ENCODE peak calls at places on chromosomes 12 and 14, in seven cellular contexts. S, O, J, G, U, I and F are unnamed samples.

GRCh38 chr12:47986266-47986610 is 18.0 kb downstream of the COL2A1 start:
- DNase-seq in J (no peak), I (no peak), U (no peak), O (no peak), S (no peak), G (no peak), F (no peak)

GRCh38 chr12:56955631-56956256 is 1.7 kb downstream of the RDH16 start:
- DNase-seq in J (no peak), S (no peak), U (no peak), O (no peak), G (no peak), I (no peak), F (no peak)

GRCh38 chr14:105495101-105495989 is 4.3 kb downstream of the TEDC1 start:
- DNase-seq in J (no peak), G (no peak), O (no peak), S (peak), I (peak), U (peak), F (no peak)

GRCh38 chr12:45660330-45660729 is 69.2 kb upstream of the ARID2 start:
- DNase-seq in G (no peak), S (no peak), I (peak), U (no peak), J (no peak), O (peak), F (no peak)

GRCh38 chr14:72097173-72097783 is 165.0 kb downstream of the RGS6 start:
- DNase-seq in G (no peak), I (no peak), U (no peak), J (no peak), O (no peak), S (no peak), F (no peak)

GRCh38 chr12:113788020-113788856 is 177.9 kb downstream of the RBM19 start:
- DNase-seq in J (no peak), O (peak), G (no peak), S (no peak), I (no peak), U (no peak), F (no peak)

GRCh38 chr12:55068416-55069010 is 48.7 kb downstream of the NEUROD4 start:
- DNase-seq in O (peak), U (no peak), J (peak), G (peak), S (no peak), I (no peak), F (no peak)

GRCh38 chr12:113479578-113480335 is 8.1 kb upstream of the LHX5 start:
- DNase-seq in I (no peak), S (no peak), U (no peak), O (peak), J (no peak), G (peak), F (no peak)

DNA sequence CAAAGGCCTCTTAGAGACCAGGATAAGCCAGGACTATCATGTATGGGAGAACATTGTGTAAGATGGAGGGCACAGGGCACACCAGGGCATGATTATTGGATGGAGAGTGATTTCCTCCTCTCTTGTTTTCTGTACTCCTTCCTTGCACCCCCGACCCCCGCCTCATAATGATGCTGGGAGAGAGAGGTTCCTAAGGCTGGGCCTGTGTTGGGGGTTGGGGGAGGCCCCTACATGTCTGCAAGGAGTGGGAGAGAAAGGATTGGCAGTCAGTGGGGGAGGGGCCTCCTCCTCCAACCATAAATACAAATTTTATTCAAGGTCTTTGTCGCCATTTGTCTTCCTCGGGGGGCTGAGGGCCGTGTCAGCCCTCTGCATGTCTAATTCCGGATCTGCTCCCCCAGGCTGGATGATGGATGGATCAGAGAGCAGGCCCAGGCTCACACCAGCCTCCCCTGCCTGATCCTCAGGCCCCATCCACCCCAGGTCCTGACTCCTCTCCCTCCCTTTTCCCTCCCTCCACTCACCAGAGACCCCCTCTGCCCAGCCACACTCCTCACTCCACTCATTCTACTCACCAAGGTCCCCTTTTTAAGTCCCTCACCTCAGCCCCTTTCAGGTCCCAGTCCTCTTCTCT is 2.0 kb upstream of the C1QL4 start:
- DNase-seq in G (no peak), O (no peak), J (no peak), U (peak), I (peak), S (peak), F (no peak)
- TF ChIP-seq CTCF in G (no peak), O (no peak), J (no peak), U (no peak), I (no peak), S (no peak), F (no peak)

GRCh38 chr12:14785568-14785967 is 17.7 kb downstream of the WBP11 start:
- DNase-seq in S (no peak), I (no peak), G (no peak), J (no peak), O (no peak), U (no peak), F (no peak)

GRCh38 chr12:14782756-14783155 is 20.5 kb downstream of the WBP11 start:
- DNase-seq in G (no peak), S (no peak), J (no peak), U (no peak), O (no peak), I (no peak), F (no peak)

GRCh38 chr12:14780851-14781250 is 22.4 kb downstream of the WBP11 start:
- DNase-seq in G (no peak), J (no peak), U (no peak), I (no peak), S (no peak), O (no peak), F (no peak)

GRCh38 chr12:14781563-14781962 is 21.7 kb downstream of the WBP11 start:
- DNase-seq in I (no peak), J (no peak), O (no peak), G (no peak), U (no peak), S (no peak), F (no peak)

GRCh38 chr12:14784471-14784870 is 18.8 kb downstream of the WBP11 start:
- DNase-seq in G (no peak), J (no peak), S (no peak), I (no peak), U (no peak), O (no peak), F (no peak)
- TF ChIP-seq CTCF in G (no peak), J (no peak), S (no peak), I (no peak), U (no peak), O (no peak), F (no peak)

GRCh38 chr12:80858356-80858755 is 79.4 kb downstream of the LIN7A start:
- DNase-seq in U (no peak), G (no peak), I (no peak), S (no peak), J (no peak), O (peak), F (no peak)

GRCh38 chr12:80860206-80860605 is 77.5 kb downstream of the LIN7A start:
- DNase-seq in I (no peak), O (peak), U (no peak), J (no peak), G (no peak), S (no peak), F (no peak)

GRCh38 chr12:80862606-80863005 is 75.1 kb downstream of the LIN7A start:
- DNase-seq in U (no peak), S (no peak), J (no peak), O (peak), G (no peak), I (no peak), F (no peak)

GRCh38 chr12:80861636-80862378 is 75.9 kb downstream of the LIN7A start:
- DNase-seq in G (no peak), J (no peak), I (no peak), O (peak), S (no peak), U (no peak), F (no peak)

GRCh38 chr12:80860928-80861327 is 76.8 kb downstream of the LIN7A start:
- DNase-seq in J (no peak), S (no peak), G (no peak), O (no peak), I (no peak), U (no peak), F (no peak)
- TF ChIP-seq CTCF in J (no peak), S (no peak), G (no peak), O (no peak), I (no peak), U (no peak), F (no peak)

GRCh38 chr14:106681161-106681955 is 1155.0 kb downstream of the TMEM121 start:
- DNase-seq in O (no peak), G (no peak), U (no peak), I (no peak), J (no peak), S (no peak), F (no peak)

DNA sequence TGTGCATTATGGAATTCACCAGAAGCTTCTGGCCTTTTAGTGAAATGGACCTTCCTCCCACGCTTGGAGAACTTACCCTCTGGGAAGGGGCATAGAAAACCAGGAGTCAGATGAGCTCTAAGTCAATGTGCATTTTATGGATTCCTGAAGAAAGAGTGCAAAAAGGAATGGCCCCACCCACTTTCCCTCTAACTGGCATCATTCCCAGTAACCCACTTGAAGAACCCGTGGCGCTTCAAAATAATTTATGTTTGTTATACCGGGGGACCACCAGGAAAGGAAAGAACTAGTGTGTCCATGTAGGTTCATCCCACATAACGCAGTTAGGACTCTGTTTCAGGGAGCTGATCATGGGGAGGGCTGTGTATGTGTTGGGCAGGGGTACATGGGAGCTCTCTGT is 1153.4 kb downstream of the TMEM121 start:
- DNase-seq in G (no peak), U (no peak), I (no peak), O (no peak), J (no peak), S (no peak), F (no peak)
- TF ChIP-seq CTCF in G (no peak), U (no peak), I (no peak), O (no peak), J (no peak), S (no peak), F (no peak)